ENCODE peak calls at places on chromosomes 1 and 21, in seven cellular contexts. Q is breast epithelium; B is CD4-positive, alpha-beta memory T cell; U is fibroblast of lung; X is heart left ventricle; I is A673; O is CD8-positive, alpha-beta T cell. D is an unnamed sample.

GRCh38 chr1:22053018-22053860 is 730 bp downstream of the CDC42 start:
- DNase-seq in U (peak; percentile 87), Q (peak; percentile 53), B (peak; percentile 72), X (peak; percentile 70), I (peak; percentile 62), O (peak; percentile 30), D (peak; percentile 77)

GRCh38 chr21:26077523-26077922 is 93.0 kb downstream of the APP start:
- DNase-seq in O (no peak), B (no peak), U (no peak), I (no peak), X (peak; percentile 36), Q (no peak), D (no peak)

GRCh38 chr21:39556176-39556575 is 56.6 kb upstream of the B3GALT5 start:
- DNase-seq in O (no peak), X (no peak), I (no peak), B (no peak), U (no peak), Q (peak; percentile 50), D (no peak)

GRCh38 chr1:63902844-63903589 is 129.2 kb downstream of the ROR1 start:
- DNase-seq in Q (no peak), I (no peak), U (peak; percentile 34), X (no peak), O (no peak), B (no peak), D (no peak)

GRCh38 chr1:224592636-224593579 is 23.2 kb upstream of the CNIH3 start:
- DNase-seq in X (no peak), Q (peak; percentile 85), B (no peak), U (peak; percentile 97), I (peak; percentile 8), O (no peak), D (peak; percentile 41)

GRCh38 chr21:27796106-27796505 is 829.2 kb upstream of the ADAMTS5 start:
- DNase-seq in X (no peak), U (peak; percentile 50), B (no peak), Q (no peak), I (no peak), O (no peak), D (no peak)

GRCh38 chr1:68051475-68051874 is 1.0 kb upstream of the DIRAS3 start:
- DNase-seq in O (no peak), X (peak; percentile 72), B (no peak), I (no peak), Q (peak; percentile 22), U (peak; percentile 79), D (peak; percentile 78)

GRCh38 chr1:201360901-201361651 is 16.4 kb downstream of the TNNT2 start:
- DNase-seq in I (no peak), U (no peak), O (no peak), X (peak; percentile 37), Q (no peak), B (no peak), D (no peak)

GRCh38 chr21:37168666-37169065 is 95.6 kb downstream of the TTC3 start:
- DNase-seq in U (no peak), B (no peak), X (no peak), I (no peak), Q (no peak), O (no peak), D (no peak)

GRCh38 chr21:41186763-41187536 is 19.0 kb downstream of the BACE2 start:
- DNase-seq in U (no peak), Q (no peak), B (no peak), X (no peak), O (no peak), I (no peak), D (no peak)

GRCh38 chr21:45040114-45040715 is 34.2 kb upstream of the ADARB1 start:
- DNase-seq in I (no peak), U (no peak), B (no peak), Q (no peak), X (no peak), O (no peak), D (no peak)

GRCh38 chr1:234985531-234986294 is 142.9 kb downstream of the TOMM20 start:
- DNase-seq in U (no peak), Q (no peak), B (no peak), X (no peak), O (no peak), I (no peak), D (no peak)
- H3K27ac ChIP-seq in U (peak overlapping the region; percentile 94), Q (peak overlapping the region; percentile 96), B (no peak overlapping the region), X (peak overlapping the region; percentile 58), O (no peak overlapping the region), I (no peak overlapping the region), D (peak overlapping the region; percentile 96)

DNA sequence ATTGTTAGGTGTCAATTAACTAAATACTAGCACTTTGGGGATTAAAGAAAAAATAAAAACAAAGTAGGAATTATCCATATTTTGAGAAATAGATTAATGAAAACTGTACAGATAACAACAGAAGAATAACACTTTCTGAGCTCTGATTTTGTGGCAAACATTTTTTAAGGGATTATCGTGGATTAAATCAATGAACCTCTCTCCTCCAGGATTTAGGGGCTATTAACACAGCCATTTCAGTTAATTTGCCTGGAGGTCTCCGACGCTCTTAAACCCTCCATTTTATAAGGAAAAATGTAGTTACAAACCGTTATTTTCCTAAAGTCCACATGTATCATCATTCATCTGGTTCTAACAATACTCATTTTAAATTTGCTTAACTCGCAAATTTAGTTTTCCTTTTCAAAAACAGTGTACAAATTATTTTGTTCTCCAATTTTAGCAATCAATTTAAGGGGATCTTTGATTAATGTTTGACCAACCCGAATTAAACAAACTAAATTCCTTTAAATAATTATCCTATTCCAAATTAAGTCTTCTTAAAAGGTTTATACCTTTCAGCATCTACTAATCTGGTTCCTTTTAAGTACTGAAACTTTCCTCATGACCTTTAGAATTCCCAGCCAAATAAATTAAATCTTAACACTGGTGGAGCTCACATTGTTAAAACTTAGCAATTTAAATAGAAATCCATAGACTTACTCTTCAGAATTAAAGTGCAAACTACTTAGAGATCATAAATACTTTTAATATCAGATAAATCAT is 30.7 kb upstream of the RNF187 start:
- DNase-seq in U (no peak), I (no peak), Q (no peak), O (no peak), B (no peak), X (no peak), D (no peak)
- H3K27ac ChIP-seq in U (no peak overlapping the region), I (peak overlapping the region; percentile 87), Q (peak overlapping the region; percentile 91), O (no peak overlapping the region), B (peak overlapping the region; percentile 82), X (peak overlapping the region; percentile 86), D (no peak overlapping the region)

GRCh38 chr1:235624751-235625192 is 24.8 kb downstream of the GNG4 start:
- DNase-seq in I (no peak), O (no peak), U (peak; percentile 94), B (no peak), Q (no peak), X (no peak), D (no peak)
- H3K27ac ChIP-seq in I (no peak overlapping the region), O (no peak overlapping the region), U (no peak overlapping the region), B (no peak overlapping the region), Q (no peak overlapping the region), X (no peak overlapping the region), D (no peak overlapping the region)

GRCh38 chr1:226800763-226801380 is 61.8 kb upstream of the ITPKB start:
- DNase-seq in U (no peak), B (no peak), X (no peak), I (no peak), Q (no peak), O (no peak), D (no peak)

GRCh38 chr1:226798427-226799411 is 59.6 kb upstream of the ITPKB start:
- DNase-seq in Q (no peak), U (no peak), B (peak; percentile 64), I (no peak), X (no peak), O (peak; percentile 53), D (no peak)

GRCh38 chr1:226797151-226797550 is 58.1 kb upstream of the ITPKB start:
- DNase-seq in I (no peak), Q (no peak), X (no peak), B (no peak), U (no peak), O (no peak), D (no peak)

GRCh38 chr1:226804907-226805759 is 65.3 kb upstream of the PSEN2 start:
- DNase-seq in X (no peak), O (no peak), U (no peak), I (no peak), B (no peak), Q (no peak), D (no peak)

DNA sequence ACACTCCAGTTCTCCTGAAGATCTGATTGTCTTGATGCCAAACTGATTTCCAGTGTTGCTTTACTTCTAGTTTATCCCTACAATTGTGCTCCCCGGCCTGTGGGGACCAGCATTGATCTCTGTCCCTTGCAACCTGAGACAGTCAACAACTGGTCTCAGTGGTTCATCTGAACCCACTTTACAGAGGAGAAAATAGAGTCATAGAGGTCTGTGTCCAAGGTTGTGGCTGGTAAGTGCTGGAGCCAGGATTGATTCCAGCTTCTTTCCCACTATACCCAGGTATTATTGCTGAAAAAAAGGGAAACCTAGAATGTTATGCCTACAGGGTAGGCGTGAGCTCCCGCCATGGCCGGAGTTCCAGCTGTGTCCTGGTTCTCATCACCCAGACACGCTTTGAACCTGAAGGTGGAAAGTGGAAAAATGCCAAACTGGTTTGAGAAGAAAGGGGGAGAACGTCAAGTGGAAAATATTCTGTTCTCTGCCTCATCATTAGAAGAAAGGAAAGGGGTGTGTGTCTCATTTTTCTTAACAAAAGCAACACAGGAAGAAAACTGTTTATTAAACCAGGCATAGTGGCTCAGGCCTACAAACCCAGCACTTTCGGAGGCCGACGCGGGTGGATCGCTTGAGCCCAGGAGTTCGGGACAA is 60.7 kb upstream of the ITPKB start:
- DNase-seq in X (no peak), U (peak; percentile 28), B (peak; percentile 1), I (no peak), Q (no peak), O (no peak), D (no peak)
- H3K27ac ChIP-seq in X (peak overlapping the region; percentile 80), U (no peak overlapping the region), B (peak overlapping the region; percentile 80), I (no peak overlapping the region), Q (no peak overlapping the region), O (peak overlapping the region; percentile 51), D (no peak overlapping the region)

GRCh38 chr21:43707462-43707861 is 11.5 kb upstream of the PDXK start:
- DNase-seq in X (no peak), B (no peak), Q (no peak), I (no peak), U (no peak), O (no peak), D (no peak)

GRCh38 chr21:43717166-43717853 is 1.6 kb upstream of the PDXK start:
- DNase-seq in O (no peak), U (no peak), X (no peak), B (no peak), I (no peak), Q (no peak), D (no peak)

GRCh38 chr21:43708745-43709381 is 10.1 kb upstream of the PDXK start:
- DNase-seq in U (no peak), I (no peak), X (no peak), O (no peak), B (no peak), Q (no peak), D (no peak)

GRCh38 chr21:43716376-43717165 is 2.4 kb upstream of the PDXK start:
- DNase-seq in X (no peak), B (no peak), U (peak; percentile 69), Q (no peak), I (no peak), O (no peak), D (no peak)

DNA sequence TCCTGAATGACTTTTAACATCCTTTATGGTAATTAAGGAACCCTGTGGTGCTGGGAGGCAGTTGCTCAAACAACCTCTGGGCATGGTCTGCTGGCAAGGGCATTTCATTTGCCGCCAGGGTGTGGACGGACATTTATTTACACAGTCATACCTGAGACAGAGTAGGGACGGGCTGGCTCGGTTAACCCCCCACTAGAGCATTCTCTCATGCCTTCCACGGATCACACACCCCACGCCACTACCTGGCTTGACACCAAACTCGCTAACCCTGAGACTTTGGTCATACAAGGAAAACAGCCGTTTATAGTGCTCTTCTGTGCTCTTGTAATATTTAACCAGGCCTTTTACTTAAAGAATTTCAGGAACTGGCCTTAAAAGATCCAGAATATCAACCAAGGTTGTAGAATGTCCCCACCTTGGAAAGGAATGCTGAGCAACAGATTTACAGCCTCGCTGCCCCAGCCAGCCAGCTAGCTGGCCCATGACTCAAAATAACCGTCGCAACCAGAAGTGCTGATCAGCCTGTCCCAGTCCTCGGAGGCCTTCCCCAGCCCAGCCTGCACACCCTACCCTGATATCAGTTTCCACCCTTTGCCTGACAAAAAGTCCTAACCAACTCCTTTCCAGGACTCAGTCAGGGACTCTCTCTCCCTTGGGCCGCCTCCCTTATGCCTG is 6.5 kb upstream of the PDXK start:
- DNase-seq in Q (peak; percentile 76), B (no peak), U (peak; percentile 84), X (no peak), I (no peak), O (no peak), D (no peak)
- H3K27ac ChIP-seq in Q (peak overlapping the region; percentile 88), B (no peak overlapping the region), U (no peak overlapping the region), X (no peak overlapping the region), I (no peak overlapping the region), O (no peak overlapping the region), D (no peak overlapping the region)